ENCODE peak calls at places on chromosomes 7 and 10, in ten cellular contexts. C, P, S, L, W, H, V, O, G and M are unnamed samples.

GRCh38 chr10:132546567-132547420 is 9.2 kb downstream of the INPP5A start:
- DNase-seq in C (no peak), P (no peak), S (no peak), L (no peak), W (no peak), H (no peak), V (no peak), O (no peak), G (no peak), M (no peak)

GRCh38 chr7:134885967-134886352 is 100.3 kb upstream of the AGBL3 start:
- DNase-seq in C (peak; percentile 65), P (no peak), S (peak; percentile 62), L (no peak), W (no peak), H (peak; percentile 91), V (peak; percentile 78), O (no peak), G (no peak), M (no peak)

GRCh38 chr10:119375574-119376265 is 166.8 kb downstream of the RGS10 start:
- DNase-seq in C (no peak), P (no peak), S (no peak), L (no peak), W (no peak), H (peak; percentile 45), V (no peak), O (peak; percentile 47), G (peak; percentile 78), M (no peak)

GRCh38 chr7:151700621-151701185 is 176.2 kb downstream of the PRKAG2 start:
- DNase-seq in C (peak; percentile 53), P (no peak), S (no peak), L (no peak), W (no peak), H (peak; percentile 11), V (no peak), O (no peak), G (peak; percentile 45), M (no peak)

GRCh38 chr10:20254078-20254477 is 437.8 kb downstream of the PLXDC2 start:
- DNase-seq in C (no peak), P (no peak), S (peak; percentile 55), L (no peak), W (no peak), H (peak; percentile 33), V (no peak), O (no peak), G (no peak), M (no peak)

GRCh38 chr10:69629897-69630650 is at the start of gene FAM241B:
- DNase-seq in C (no peak), P (no peak), S (no peak), L (peak; percentile 80), W (peak; percentile 81), H (no peak), V (peak; percentile 64), O (no peak), G (no peak), M (peak; percentile 58)

GRCh38 chr10:5814110-5815107 is 1.2 kb upstream of the GDI2 start:
- DNase-seq in C (peak; percentile 7), P (no peak), S (no peak), L (peak; percentile 62), W (peak; percentile 32), H (peak; percentile 31), V (no peak), O (peak; percentile 7), G (no peak), M (peak; percentile 55)

GRCh38 chr7:145050415-145050814 is 214.6 kb upstream of the TPK1 start:
- DNase-seq in C (no peak), P (no peak), S (no peak), L (no peak), W (no peak), H (no peak), V (no peak), O (no peak), G (no peak), M (no peak)

GRCh38 chr10:7409045-7409731 is 1.6 kb downstream of the SFMBT2 start:
- DNase-seq in C (no peak), P (no peak), S (no peak), L (peak; percentile 84), W (peak; percentile 29), H (no peak), V (no peak), O (no peak), G (peak; percentile 55), M (peak; percentile 42)

GRCh38 chr10:69089638-69090599 is 2.0 kb downstream of the SRGN start:
- DNase-seq in C (peak; percentile 64), P (no peak), S (no peak), L (peak; percentile 82), W (peak; percentile 37), H (peak; percentile 45), V (no peak), O (no peak), G (no peak), M (no peak)

GRCh38 chr7:149690688-149691446 is 82.5 kb downstream of the ZNF467 start:
- DNase-seq in C (peak; percentile 85), P (peak; percentile 95), S (no peak), L (no peak), W (peak; percentile 29), H (peak; percentile 87), V (peak; percentile 95), O (peak; percentile 27), G (peak; percentile 91), M (no peak)

GRCh38 chr10:112231602-112232001 is 48.0 kb upstream of the GPAM start:
- DNase-seq in C (no peak), P (no peak), S (no peak), L (no peak), W (no peak), H (no peak), V (no peak), O (no peak), G (peak; percentile 5), M (no peak)

GRCh38 chr7:14855033-14855794 is 47.3 kb downstream of the DGKB start:
- DNase-seq in C (no peak), P (no peak), S (no peak), L (no peak), W (no peak), H (no peak), V (no peak), O (no peak), G (peak; percentile 13), M (no peak)

GRCh38 chr7:130943336-130943901 is 209.4 kb upstream of the KLF14 start:
- DNase-seq in C (peak; percentile 70), P (peak; percentile 82), S (peak; percentile 53), L (no peak), W (no peak), H (peak; percentile 86), V (no peak), O (no peak), G (no peak), M (no peak)

GRCh38 chr7:46908770-46909169 is 673.1 kb downstream of the TNS3 start:
- DNase-seq in C (peak; percentile 57), P (no peak), S (peak; percentile 93), L (no peak), W (no peak), H (peak; percentile 86), V (peak; percentile 88), O (peak; percentile 79), G (peak; percentile 57), M (no peak)

DNA sequence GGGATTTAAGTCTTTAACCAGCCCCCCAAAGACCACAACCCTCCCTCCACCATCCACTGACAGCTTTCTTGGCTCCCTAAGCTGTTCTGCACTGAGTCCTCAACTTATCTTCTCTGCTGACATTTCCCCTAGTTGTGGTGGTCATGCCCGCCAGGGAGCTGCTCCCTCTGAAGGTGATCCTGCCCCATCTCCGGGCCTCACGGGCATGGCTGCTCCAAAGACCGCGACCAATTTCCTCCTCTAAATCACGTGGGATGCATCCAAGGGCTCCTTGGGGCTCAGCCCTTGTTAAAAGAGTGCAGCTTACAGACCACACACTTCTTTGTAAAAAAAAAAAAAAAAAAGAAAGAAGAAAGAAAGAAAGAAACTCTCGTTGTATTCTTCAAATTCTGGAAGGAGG is 27.1 kb upstream of the KLF6 start:
- DNase-seq in C (no peak), P (no peak), S (no peak), L (no peak), W (no peak), H (no peak), V (no peak), O (no peak), G (no peak), M (no peak)
- H3K4me3 ChIP-seq in C (no peak overlapping the region), P (no peak overlapping the region), S (no peak overlapping the region), L (no peak overlapping the region), W (no peak overlapping the region), H (no peak overlapping the region), V (no peak overlapping the region), O (no peak overlapping the region), G (no peak overlapping the region), M (no peak overlapping the region)

GRCh38 chr10:70990661-70991060 is 102.3 kb upstream of the PCBD1 start:
- DNase-seq in C (no peak), P (no peak), S (no peak), L (no peak), W (no peak), H (no peak), V (no peak), O (no peak), G (no peak), M (no peak)

GRCh38 chr10:70991140-70992124 is 103.1 kb upstream of the PCBD1 start:
- DNase-seq in C (no peak), P (no peak), S (no peak), L (no peak), W (no peak), H (no peak), V (no peak), O (no peak), G (no peak), M (no peak)

GRCh38 chr10:70992436-70992835 is 104.1 kb upstream of the PCBD1 start:
- DNase-seq in C (no peak), P (no peak), S (no peak), L (no peak), W (no peak), H (no peak), V (no peak), O (no peak), G (no peak), M (no peak)

GRCh38 chr10:70996549-70996948 is 108.2 kb upstream of the PCBD1 start:
- DNase-seq in C (no peak), P (no peak), S (no peak), L (no peak), W (no peak), H (no peak), V (no peak), O (no peak), G (no peak), M (no peak)

GRCh38 chr10:70993051-70993450 is 104.7 kb upstream of the PCBD1 start:
- DNase-seq in C (no peak), P (no peak), S (no peak), L (no peak), W (no peak), H (no peak), V (no peak), O (no peak), G (no peak), M (peak; percentile 5)
- H3K4me3 ChIP-seq in C (no peak overlapping the region), P (no peak overlapping the region), S (no peak overlapping the region), L (no peak overlapping the region), W (no peak overlapping the region), H (no peak overlapping the region), V (no peak overlapping the region), O (no peak overlapping the region), G (no peak overlapping the region), M (no peak overlapping the region)

GRCh38 chr10:71263376-71263775 is 51.0 kb downstream of the UNC5B start:
- DNase-seq in C (no peak), P (no peak), S (no peak), L (no peak), W (no peak), H (no peak), V (no peak), O (no peak), G (no peak), M (no peak)
- H3K4me3 ChIP-seq in C (no peak overlapping the region), P (no peak overlapping the region), S (no peak overlapping the region), L (no peak overlapping the region), W (no peak overlapping the region), H (no peak overlapping the region), V (no peak overlapping the region), O (no peak overlapping the region), G (no peak overlapping the region), M (no peak overlapping the region)

GRCh38 chr10:113385021-113385975 is 167.6 kb upstream of the HABP2 start:
- DNase-seq in C (peak; percentile 84), P (peak; percentile 51), S (peak; percentile 82), L (peak; percentile 77), W (peak; percentile 78), H (peak; percentile 94), V (peak; percentile 50), O (peak; percentile 67), G (peak; percentile 95), M (peak; percentile 80)
- H3K4me3 ChIP-seq in C (no peak overlapping the region), P (no peak overlapping the region), S (no peak overlapping the region), L (no peak overlapping the region), W (no peak overlapping the region), H (peak overlapping the region; percentile 40), V (no peak overlapping the region), O (no peak overlapping the region), G (no peak overlapping the region), M (no peak overlapping the region)